ENCODE peak calls at places on chromosomes 11 and 22, in six cellular contexts. E, Y, J, G, K and M are unnamed samples.

GRCh38 chr11:126544311-126545056 is 189.0 kb downstream of the ST3GAL4 start:
- DNase-seq in Y (no peak), J (no peak), G (no peak), E (peak; percentile 25), K (no peak), M (no peak)

GRCh38 chr11:16086229-16086628 is 270.1 kb downstream of the SOX6 start:
- DNase-seq in G (no peak), Y (no peak), K (no peak), E (no peak), J (no peak), M (peak; percentile 19)

GRCh38 chr11:128399186-128399585 is 188.2 kb downstream of the ETS1 start:
- DNase-seq in Y (no peak), E (peak; percentile 28), G (no peak), K (no peak), J (no peak), M (no peak)

GRCh38 chr11:118000067-118000849 is 14.1 kb downstream of the IL10RA start:
- DNase-seq in Y (no peak), J (no peak), G (peak; percentile 66), E (no peak), K (no peak), M (no peak)

GRCh38 chr11:20070459-20070858 is 89.8 kb downstream of the DBX1 start:
- DNase-seq in J (peak; percentile 79), E (no peak), G (no peak), Y (peak; percentile 40), K (no peak), M (no peak)

GRCh38 chr11:91773090-91773489 is 451.5 kb upstream of the FAT3 start:
- DNase-seq in E (peak; percentile 37), G (no peak), K (no peak), Y (peak; percentile 29), J (no peak), M (no peak)

GRCh38 chr22:44807915-44808690 is 55.7 kb downstream of the ARHGAP8 start:
- DNase-seq in E (peak; percentile 56), G (no peak), Y (no peak), K (peak; percentile 66), J (no peak), M (no peak)

GRCh38 chr11:132427611-132428010 is 1057.2 kb downstream of the NTM start:
- DNase-seq in G (no peak), J (no peak), Y (no peak), E (no peak), K (no peak), M (no peak)

GRCh38 chr11:70144262-70144661 is 58.8 kb upstream of the FADD start:
- DNase-seq in J (no peak), E (no peak), G (no peak), K (no peak), Y (no peak), M (no peak)

GRCh38 chr11:86101941-86102407 is 33.1 kb upstream of the PICALM start:
- DNase-seq in J (no peak), G (no peak), K (no peak), Y (peak; percentile 47), E (no peak), M (no peak)

GRCh38 chr11:95926714-95927113 is 2.8 kb upstream of the MTMR2 start:
- DNase-seq in K (no peak), G (no peak), Y (no peak), E (no peak), J (no peak), M (no peak)

GRCh38 chr22:37026325-37026724 is 6.8 kb downstream of the MPST start:
- DNase-seq in E (no peak), G (no peak), Y (no peak), J (no peak), K (no peak), M (peak; percentile 59)

GRCh38 chr22:50674127-50674493 is 1.5 kb downstream of the SHANK3 start:
- DNase-seq in E (no peak), K (no peak), J (no peak), Y (no peak), G (no peak), M (no peak)

GRCh38 chr22:49953027-49953679 is 7.4 kb upstream of the PIM3 start:
- DNase-seq in J (peak; percentile 83), E (no peak), K (no peak), Y (no peak), G (no peak), M (no peak)

GRCh38 chr11:125587480-125587879 is 5.2 kb upstream of the STT3A start:
- DNase-seq in J (no peak), G (no peak), E (no peak), Y (no peak), K (no peak), M (no peak)

GRCh38 chr11:124473476-124473875 is 28.0 kb upstream of the OR8B8 start:
- DNase-seq in J (no peak), G (no peak), E (no peak), K (no peak), Y (no peak), M (no peak)

GRCh38 chr11:27876209-27876775 is 176.0 kb upstream of the BDNF start:
- DNase-seq in K (no peak), G (no peak), J (no peak), E (no peak), Y (no peak), M (no peak)

GRCh38 chr11:10139656-10140055 is 154.4 kb downstream of the SBF2 start:
- DNase-seq in E (no peak), J (no peak), K (no peak), Y (peak; percentile 12), G (no peak), M (no peak)

GRCh38 chr22:45612451-45612901 is 59.2 kb upstream of the ATXN10 start:
- DNase-seq in K (no peak), E (peak; percentile 85), J (no peak), G (peak; percentile 93), Y (no peak), M (peak; percentile 83)

GRCh38 chr11:119368121-119369034 is 13.1 kb downstream of the USP2 start:
- DNase-seq in Y (peak; percentile 30), K (peak; percentile 59), G (no peak), J (peak; percentile 42), E (peak; percentile 68), M (peak; percentile 76)

GRCh38 chr22:21933899-21934298 is 18.7 kb downstream of the PPM1F start:
- DNase-seq in E (no peak), J (no peak), G (no peak), K (no peak), Y (no peak), M (no peak)

GRCh38 chr22:26681395-26681821 is 24.0 kb downstream of the MIAT start:
- DNase-seq in K (no peak), E (no peak), Y (no peak), G (no peak), J (peak; percentile 69), M (no peak)

GRCh38 chr22:49134076-49134475 is 693.6 kb downstream of the BRD1 start:
- DNase-seq in G (peak; percentile 63), E (no peak), K (no peak), Y (no peak), J (no peak), M (no peak)

GRCh38 chr11:5992604-5993251 is 5.9 kb upstream of the OR52L1 start:
- DNase-seq in K (peak; percentile 56), J (no peak), G (no peak), E (peak; percentile 26), Y (peak; percentile 37), M (no peak)

GRCh38 chr11:27757953-27758352 is 57.7 kb upstream of the BDNF start:
- DNase-seq in G (no peak), K (no peak), J (peak; percentile 5), E (no peak), Y (no peak), M (no peak)

DNA sequence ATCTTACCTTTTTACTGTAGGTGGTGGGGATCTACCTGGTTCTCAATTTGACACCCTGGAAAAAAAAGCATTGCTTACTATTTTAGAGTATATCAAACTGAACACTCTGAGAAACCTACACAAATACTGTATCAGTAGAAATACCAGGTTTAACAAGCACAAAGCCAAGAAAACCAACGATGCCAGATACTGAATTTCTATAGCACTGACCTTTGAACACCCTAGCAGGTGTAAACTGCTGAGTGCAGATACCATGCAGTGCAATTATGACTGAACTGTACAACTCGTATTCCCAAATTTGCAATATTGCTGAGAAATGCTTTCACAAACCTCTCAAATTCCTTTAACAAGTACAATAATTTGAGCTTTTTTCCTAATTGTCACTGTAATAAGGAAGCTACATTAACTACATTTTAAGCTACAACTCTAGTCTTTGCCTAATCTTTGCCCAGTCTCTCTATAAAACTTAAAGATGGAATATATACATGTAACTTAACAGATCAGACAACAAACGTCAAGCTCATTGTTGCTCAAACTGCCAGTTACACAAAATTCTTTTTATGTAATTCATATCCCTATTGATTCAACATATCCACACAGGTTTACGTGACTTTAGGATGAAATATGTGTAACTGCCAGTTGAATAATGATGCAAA is 8.9 kb downstream of the TAF1D start:
- DNase-seq in E (no peak), Y (no peak), K (no peak), G (no peak), J (no peak), M (no peak)
- TF ChIP-seq POLR2A in E (no peak), Y (no peak), K (peak; percentile 55), G (no peak), J (no peak), M (no peak)

DNA sequence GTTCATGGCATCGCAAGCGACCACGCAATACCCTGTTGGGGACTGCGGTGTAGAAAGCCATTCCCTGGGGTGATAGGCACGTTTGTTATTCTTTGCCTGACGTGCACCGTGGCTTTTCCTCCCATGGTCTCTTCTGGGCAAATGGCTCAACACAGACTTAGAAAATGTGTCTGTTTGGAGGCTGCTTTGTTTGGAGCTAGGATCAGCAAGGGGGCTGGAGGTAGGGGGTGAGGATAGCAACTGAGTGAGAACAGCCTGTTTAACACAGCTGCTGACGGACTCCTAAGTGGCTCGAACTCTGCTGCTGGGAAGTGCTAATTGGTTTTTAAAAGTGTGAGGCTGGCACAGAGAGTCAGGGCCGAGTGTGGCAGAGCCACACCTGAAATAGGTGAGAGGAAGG is 16.1 kb upstream of the CHRM4 start:
- DNase-seq in J (no peak), E (no peak), G (no peak), Y (no peak), K (no peak), M (no peak)
- TF ChIP-seq POLR2A in J (no peak), E (no peak), G (no peak), Y (no peak), K (no peak), M (no peak)

GRCh38 chr11:34160049-34160721 is 54.8 kb downstream of the NAT10 start:
- DNase-seq in K (no peak), Y (no peak), E (no peak), J (no peak), G (no peak), M (peak; percentile 73)
- TF ChIP-seq POLR2A in K (no peak), Y (no peak), E (no peak), J (no peak), G (no peak), M (no peak)

DNA sequence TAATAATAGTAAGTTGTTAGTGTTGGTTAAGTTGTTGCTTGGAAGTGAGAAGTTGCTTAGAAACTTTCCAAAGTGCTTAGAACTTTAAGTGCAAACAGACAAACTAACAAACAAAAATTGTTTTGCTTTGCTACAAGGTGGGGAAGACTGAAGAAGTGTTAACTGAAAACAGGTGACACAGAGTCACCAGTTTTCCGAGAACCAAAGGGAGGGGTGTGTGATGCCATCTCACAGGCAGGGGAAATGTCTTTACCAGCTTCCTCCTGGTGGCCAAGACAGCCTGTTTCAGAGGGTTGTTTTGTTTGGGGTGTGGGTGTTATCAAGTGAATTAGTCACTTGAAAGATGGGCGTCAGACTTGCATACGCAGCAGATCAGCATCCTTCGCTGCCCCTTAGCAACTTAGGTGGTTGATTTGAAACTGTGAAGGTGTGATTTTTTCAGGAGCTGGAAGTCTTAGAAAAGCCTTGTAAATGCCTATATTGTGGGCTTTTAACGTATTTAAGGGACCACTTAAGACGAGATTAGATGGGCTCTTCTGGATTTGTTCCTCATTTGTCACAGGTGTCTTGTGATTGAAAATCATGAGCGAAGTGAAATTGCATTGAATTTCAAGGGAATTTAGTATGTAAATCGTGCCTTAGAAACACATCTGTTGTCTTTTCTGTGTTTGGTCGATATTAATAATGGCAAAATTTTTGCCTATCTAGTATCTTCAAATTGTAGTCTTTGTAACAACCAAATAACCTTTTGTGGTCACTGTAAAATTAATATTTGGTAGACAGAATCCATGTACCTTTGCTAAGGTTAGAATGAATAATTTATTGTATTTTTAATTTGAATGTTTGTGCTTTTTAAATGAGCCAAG is 2.7 kb downstream of the NEAT1 start:
- DNase-seq in K (no peak), E (peak; percentile 90), Y (peak; percentile 87), G (peak; percentile 85), J (peak; percentile 38), M (no peak)
- TF ChIP-seq POLR2A in K (peak; percentile 73), E (no peak), Y (no peak), G (no peak), J (peak; percentile 55), M (peak; percentile 4)